ENCODE peak calls at places on chromosomes 2 and 18, in four cellular contexts. P is T-helper 17 cell, U is SK-MEL-5, D is HS-5. X is an unnamed sample.

GRCh38 chr18:3593381-3593903 is 143.5 kb downstream of the TGIF1 start:
- DNase-seq in P (no peak), U (peak; percentile 99), D (no peak), X (peak; percentile 71)

GRCh38 chr2:29749843-29750242 is 171.5 kb downstream of the ALK start:
- DNase-seq in P (no peak), U (no peak), D (no peak), X (no peak)

GRCh38 chr18:6785001-6785400 is 55.5 kb downstream of the ARHGAP28 start:
- DNase-seq in P (no peak), U (no peak), D (no peak), X (peak; percentile 24)

GRCh38 chr18:77478619-77479018 is 229.0 kb downstream of the GALR1 start:
- DNase-seq in P (no peak), U (peak; percentile 31), D (no peak), X (no peak)

GRCh38 chr2:98347298-98348065 is 1.2 kb downstream of the CNGA3 start:
- DNase-seq in P (no peak), U (no peak), D (no peak), X (no peak)

GRCh38 chr2:185291035-185291647 is 447.5 kb upstream of the FSIP2 start:
- DNase-seq in P (no peak), U (peak; percentile 74), D (peak; percentile 5), X (peak; percentile 28)

GRCh38 chr2:72081450-72081849 is 66.2 kb downstream of the CYP26B1 start:
- DNase-seq in P (no peak), U (no peak), D (no peak), X (no peak)

GRCh38 chr18:2857491-2858063 is 10.8 kb downstream of the EMILIN2 start:
- DNase-seq in P (no peak), U (no peak), D (no peak), X (no peak)

GRCh38 chr2:209619782-209620181 is 151.8 kb upstream of the UNC80 start:
- DNase-seq in P (no peak), U (no peak), D (no peak), X (no peak)

GRCh38 chr2:8435608-8436007 is 246.2 kb upstream of the ID2 start:
- DNase-seq in P (no peak), U (no peak), D (no peak), X (no peak)

GRCh38 chr2:234422242-234422641 is 74.6 kb downstream of the ARL4C start:
- DNase-seq in P (no peak), U (peak; percentile 28), D (peak; percentile 93), X (peak; percentile 91)

GRCh38 chr2:60118061-60118460 is 435.4 kb downstream of the BCL11A start:
- DNase-seq in P (no peak), U (peak; percentile 45), D (no peak), X (no peak)

GRCh38 chr2:159045545-159046454 is 77.4 kb downstream of the TANC1 start:
- DNase-seq in P (no peak), U (no peak), D (no peak), X (no peak)

GRCh38 chr2:45169339-45170190 is 160.3 kb upstream of the SIX2 start:
- DNase-seq in P (no peak), U (no peak), D (no peak), X (no peak)

GRCh38 chr18:23191952-23192662 is 56.8 kb downstream of the CABLES1 start:
- DNase-seq in P (no peak), U (no peak), D (no peak), X (peak; percentile 29)

GRCh38 chr18:63783394-63783793 is 8.2 kb downstream of the SERPINB7 start:
- DNase-seq in P (no peak), U (no peak), D (no peak), X (no peak)

GRCh38 chr2:73233932-73234832 is at the start of gene CCT7:
- DNase-seq in P (peak; percentile 77), U (peak; percentile 94), D (peak; percentile 67), X (peak; percentile 75)

GRCh38 chr18:36378194-36378593 is 80.7 kb downstream of the FHOD3 start:
- DNase-seq in P (no peak), U (no peak), D (no peak), X (no peak)

GRCh38 chr2:197388866-197389587 is 45.8 kb downstream of the SF3B1 start:
- DNase-seq in P (no peak), U (no peak), D (no peak), X (no peak)

GRCh38 chr2:44866131-44866530 is 75.4 kb upstream of the SIX3 start:
- DNase-seq in P (no peak), U (no peak), D (no peak), X (no peak)

X was measured in kidney glomerular epithelial cell.